ENCODE peak calls at places on chromosomes 16 and 17, in five cellular contexts. R is HepG2, P is H1, I is transverse colon, K is SK-N-SH. W is an unnamed sample.

GRCh38 chr16:75476817-75477216 is 12.3 kb upstream of the TMEM170A start:
- DNase-seq in R (no peak), P (no peak), I (no peak), K (no peak), W (no peak)

GRCh38 chr16:11030990-11031510 is 86.7 kb downstream of the CLEC16A start:
- DNase-seq in R (no peak), P (no peak), I (no peak), K (no peak), W (no peak)

GRCh38 chr17:80539022-80539421 is 5.6 kb upstream of the RPTOR start:
- DNase-seq in R (no peak), P (no peak), I (no peak), K (no peak), W (no peak)

GRCh38 chr17:6084226-6085161 is 14.3 kb downstream of the WSCD1 start:
- DNase-seq in R (no peak), P (no peak), I (no peak), K (no peak), W (no peak)

GRCh38 chr17:60526726-60527125 is 684 bp upstream of the APPBP2 start:
- DNase-seq in R (no peak), P (no peak), I (no peak), K (peak; percentile 32), W (no peak)

GRCh38 chr17:79965806-79966205 is 69.9 kb downstream of the TBC1D16 start:
- DNase-seq in R (no peak), P (no peak), I (no peak), K (no peak), W (peak; percentile 42)

GRCh38 chr17:82461827-82462524 is 3.4 kb downstream of the NARF start:
- DNase-seq in R (peak; percentile 90), P (no peak), I (no peak), K (no peak), W (no peak)

GRCh38 chr16:2950773-2951172 is 13.3 kb upstream of the KREMEN2 start:
- DNase-seq in R (no peak), P (no peak), I (no peak), K (no peak), W (no peak)

GRCh38 chr16:51407199-51407598 is 256.1 kb upstream of the SALL1 start:
- DNase-seq in R (no peak), P (no peak), I (no peak), K (no peak), W (no peak)

GRCh38 chr16:57533618-57534336 is 2.6 kb downstream of the CCDC102A start:
- DNase-seq in R (no peak), P (no peak), I (no peak), K (peak; percentile 66), W (peak; percentile 72)

GRCh38 chr17:8189041-8189710 is 804 bp downstream of the BORCS6 start:
- DNase-seq in R (no peak), P (no peak), I (peak; percentile 57), K (no peak), W (no peak)

GRCh38 chr17:8188408-8188839 is 1.6 kb downstream of the BORCS6 start:
- DNase-seq in R (no peak), P (no peak), I (no peak), K (no peak), W (no peak)

GRCh38 chr17:8190506-8190905 is 526 bp upstream of the BORCS6 start:
- DNase-seq in R (no peak), P (no peak), I (no peak), K (no peak), W (no peak)

GRCh38 chr17:8189711-8190477 is at the start of gene BORCS6:
- DNase-seq in R (peak; percentile 95), P (peak; percentile 87), I (peak; percentile 98), K (peak; percentile 86), W (peak; percentile 100)

DNA sequence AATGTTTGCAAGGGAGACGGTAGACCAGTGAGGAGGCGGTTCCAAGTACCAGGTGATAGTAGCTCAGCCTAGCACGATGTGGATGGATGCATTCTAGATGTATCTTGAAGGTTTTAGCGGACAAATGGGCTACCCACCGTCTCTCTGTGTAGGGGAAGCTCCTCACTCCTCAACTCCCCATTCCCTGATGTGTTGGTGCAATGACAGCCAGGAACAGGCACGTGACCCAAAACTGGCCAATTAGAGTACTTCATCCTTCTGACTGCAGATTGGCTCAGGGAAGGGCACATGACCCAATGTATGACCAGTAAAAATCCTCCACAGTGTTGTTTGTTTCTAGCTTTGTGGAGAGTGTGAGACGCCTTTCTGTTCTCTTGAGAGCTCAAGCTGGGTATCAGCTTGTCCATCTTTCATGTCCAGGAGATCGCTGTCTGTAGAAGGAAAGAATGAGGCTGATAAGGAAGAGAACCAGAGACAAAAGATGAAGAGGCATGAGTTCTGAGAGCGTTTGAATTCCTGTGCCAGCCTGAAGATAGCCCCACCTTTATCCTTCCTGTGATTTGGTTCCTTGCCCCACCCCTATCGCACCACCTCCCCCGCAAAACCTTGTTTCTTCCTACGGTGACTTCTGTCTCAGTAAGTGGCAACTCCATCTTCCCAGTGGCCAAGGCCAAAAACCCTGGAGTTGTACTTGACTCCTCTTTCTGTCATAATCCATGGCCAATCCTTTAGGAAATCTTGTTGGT is 2.3 kb upstream of the BORCS6 start:
- DNase-seq in R (peak; percentile 93), P (no peak), I (peak; percentile 85), K (peak; percentile 82), W (peak; percentile 96)
- TF ChIP-seq POLR2AphosphoS5 in R (peak; percentile 97), P (peak; percentile 75), I (peak; percentile 90), K (peak; percentile 98), W (peak; percentile 94)

GRCh38 chr16:59702531-59702930 is 968.4 kb upstream of the GOT2 start:
- DNase-seq in R (no peak), P (no peak), I (no peak), K (no peak), W (no peak)
- H3K27ac ChIP-seq in R (no peak overlapping the region), P (no peak overlapping the region), I (no peak overlapping the region), K (no peak overlapping the region), W (no peak overlapping the region)

GRCh38 chr16:89051521-89052166 is 42.0 kb upstream of the ACSF3 start:
- DNase-seq in R (no peak), P (no peak), I (no peak), K (peak; percentile 71), W (no peak)
- TF ChIP-seq EP300 in R (no peak), P (no peak), I (no peak), K (no peak), W (no peak)

GRCh38 chr17:28947639-28948038 is 3.7 kb downstream of the PHF12 start:
- DNase-seq in R (no peak), P (no peak), I (no peak), K (no peak), W (no peak)
- TF ChIP-seq POLR2AphosphoS5 in R (no peak), P (no peak), I (no peak), K (no peak), W (no peak)

DNA sequence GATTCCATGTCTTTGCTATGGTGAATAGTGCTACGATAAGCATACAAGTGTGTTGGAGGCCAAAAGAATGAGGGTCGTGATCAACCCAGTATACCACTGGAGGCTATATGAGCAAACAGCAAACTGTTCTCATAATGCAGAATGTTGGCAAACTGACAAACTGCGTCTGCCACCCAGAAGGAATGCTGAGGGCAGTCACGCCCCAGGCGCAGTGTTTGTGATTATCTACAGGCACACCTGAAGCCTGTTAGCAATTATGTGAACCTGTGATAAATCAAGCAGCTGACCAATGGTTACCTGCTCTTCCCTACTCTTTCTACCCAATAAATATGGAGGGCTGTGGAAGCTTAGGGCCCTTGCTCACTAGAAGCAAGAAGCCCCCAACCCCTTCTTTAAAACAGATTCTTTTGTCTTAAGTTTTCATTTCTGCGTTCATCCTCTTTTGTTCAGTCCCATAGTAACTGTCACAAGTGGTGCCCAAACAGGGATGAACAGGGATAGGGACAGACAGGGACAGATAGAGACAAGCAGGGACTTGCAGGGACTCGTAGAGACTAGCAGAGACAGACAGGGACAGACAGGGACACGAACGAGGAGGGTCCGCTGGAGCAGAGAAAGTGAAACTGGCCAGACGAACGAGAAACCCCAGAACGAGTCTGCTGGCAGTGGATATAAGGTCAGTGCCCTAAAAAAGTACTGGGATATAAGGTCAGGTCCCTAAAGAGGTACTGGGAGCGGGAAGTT is 25.1 kb downstream of the CD300LG start:
- DNase-seq in R (no peak), P (no peak), I (peak; percentile 82), K (no peak), W (no peak)
- H3K27ac ChIP-seq in R (no peak overlapping the region), P (no peak overlapping the region), I (peak overlapping the region; percentile 85), K (no peak overlapping the region), W (no peak overlapping the region)

GRCh38 chr17:2218426-2218825 is 85.2 kb downstream of the SMG6 start:
- DNase-seq in R (no peak), P (no peak), I (no peak), K (no peak), W (no peak)

GRCh38 chr17:2222301-2222700 is 81.3 kb downstream of the SMG6 start:
- DNase-seq in R (no peak), P (no peak), I (no peak), K (no peak), W (no peak)

GRCh38 chr17:2223617-2223927 is 80.0 kb downstream of the SMG6 start:
- DNase-seq in R (peak; percentile 13), P (no peak), I (no peak), K (no peak), W (no peak)

GRCh38 chr17:2227025-2227699 is 76.4 kb downstream of the SMG6 start:
- DNase-seq in R (no peak), P (no peak), I (no peak), K (peak; percentile 41), W (no peak)

DNA sequence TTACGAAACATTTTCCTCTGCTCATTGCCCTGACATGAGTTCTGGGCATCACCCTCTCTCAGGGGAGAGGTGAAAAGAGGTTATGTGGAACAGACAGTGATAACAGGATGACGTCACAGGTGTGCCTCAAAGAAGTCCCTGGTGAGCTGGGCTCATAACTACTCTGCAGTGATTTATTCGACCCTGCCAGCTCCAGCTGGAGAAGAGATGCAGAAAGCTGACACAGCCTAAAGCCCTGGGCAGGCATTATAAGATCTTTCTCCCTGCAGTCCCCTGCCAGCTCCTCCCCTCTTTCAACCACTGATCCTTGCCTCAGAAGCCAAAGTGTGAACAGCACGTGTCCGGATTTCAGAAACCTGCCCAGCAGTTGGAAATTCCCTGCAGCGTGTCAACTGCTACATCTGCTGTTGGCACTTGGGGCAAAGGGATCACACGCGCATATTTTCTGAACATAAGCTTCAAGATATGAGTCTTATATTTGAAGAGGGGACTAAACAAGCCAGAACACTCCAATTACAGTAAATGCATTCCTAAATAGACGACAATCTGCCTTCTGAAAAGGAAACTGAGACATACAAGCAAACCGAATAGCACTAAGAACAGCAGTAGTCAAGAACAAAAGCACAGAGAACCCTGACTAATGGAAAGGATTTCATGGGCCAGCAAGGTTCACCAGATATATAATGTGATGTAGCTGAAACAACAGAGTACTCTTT is 80.5 kb downstream of the SMG6 start:
- DNase-seq in R (no peak), P (no peak), I (peak; percentile 57), K (no peak), W (peak; percentile 88)
- TF ChIP-seq EP300 in R (no peak), P (no peak), I (no peak), K (no peak), W (no peak)

GRCh38 chr17:7836596-7837374 is 2.8 kb downstream of the KDM6B start:
- DNase-seq in R (peak; percentile 99), P (peak; percentile 91), I (peak; percentile 98), K (peak; percentile 85), W (peak; percentile 96)
- TF ChIP-seq POLR2AphosphoS5 in R (no peak), P (no peak), I (peak; percentile 57), K (no peak), W (peak; percentile 74)

W was measured in sigmoid colon.